ENCODE peak calls at places on chromosomes 3 and 15, in ten cellular contexts. One of them, this sample, is unnamed.

GRCh38 chr3:99240700-99241099 is 339.2 kb upstream of the DCBLD2 start:
- DNase-seq in occipital lobe: no peak
- DNase-seq in activated naive CD4-positive, alpha-beta T cell treated with Interleukin-2 at 50 U/mL for 16 hours: no peak
- DNase-seq in NCI-H2081 treated with DMSO at 0.1 percent for 48 hours: no peak
- DNase-seq in stimulated activated CD4-positive, alpha-beta T cell treated with anti-CD3 and anti-CD28 coated beads, TNF-alpha, amount 100 ng/mL, for 1 hour: no peak
- DNase-seq in neural crest cell: no peak
- DNase-seq in endothelial cell of umbilical vein: peak; percentile 53
- DNase-seq in putamen: no peak
- DNase-seq in mesenchymal stem cell: no peak
- DNase-seq in HFFc6: no peak
- DNase-seq in this sample: no peak

GRCh38 chr15:100141304-100142080 is 200.3 kb downstream of the ADAMTS17 start:
- DNase-seq in stimulated activated CD4-positive, alpha-beta T cell treated with anti-CD3 and anti-CD28 coated beads, TNF-alpha, amount 100 ng/mL, for 1 hour: no peak
- DNase-seq in NCI-H2081 treated with DMSO at 0.1 percent for 48 hours: no peak
- DNase-seq in endothelial cell of umbilical vein: no peak
- DNase-seq in putamen: no peak
- DNase-seq in mesenchymal stem cell: no peak
- DNase-seq in neural crest cell: no peak
- DNase-seq in HFFc6: no peak
- DNase-seq in occipital lobe: peak; percentile 69
- DNase-seq in activated naive CD4-positive, alpha-beta T cell treated with Interleukin-2 at 50 U/mL for 16 hours: no peak
- DNase-seq in this sample: no peak

GRCh38 chr15:99181544-99181943 is 67.8 kb downstream of the TTC23 start:
- DNase-seq in activated naive CD4-positive, alpha-beta T cell treated with Interleukin-2 at 50 U/mL for 16 hours: no peak
- DNase-seq in mesenchymal stem cell: peak; percentile 37
- DNase-seq in stimulated activated CD4-positive, alpha-beta T cell treated with anti-CD3 and anti-CD28 coated beads, TNF-alpha, amount 100 ng/mL, for 1 hour: no peak
- DNase-seq in putamen: peak; percentile 10
- DNase-seq in occipital lobe: no peak
- DNase-seq in NCI-H2081 treated with DMSO at 0.1 percent for 48 hours: no peak
- DNase-seq in HFFc6: no peak
- DNase-seq in endothelial cell of umbilical vein: no peak
- DNase-seq in neural crest cell: no peak
- DNase-seq in this sample: peak; percentile 27

GRCh38 chr3:67614195-67614594 is 40.2 kb downstream of the SUCLG2 start:
- DNase-seq in activated naive CD4-positive, alpha-beta T cell treated with Interleukin-2 at 50 U/mL for 16 hours: no peak
- DNase-seq in endothelial cell of umbilical vein: no peak
- DNase-seq in neural crest cell: no peak
- DNase-seq in occipital lobe: no peak
- DNase-seq in putamen: no peak
- DNase-seq in NCI-H2081 treated with DMSO at 0.1 percent for 48 hours: no peak
- DNase-seq in HFFc6: no peak
- DNase-seq in stimulated activated CD4-positive, alpha-beta T cell treated with anti-CD3 and anti-CD28 coated beads, TNF-alpha, amount 100 ng/mL, for 1 hour: no peak
- DNase-seq in mesenchymal stem cell: no peak
- DNase-seq in this sample: no peak

GRCh38 chr15:48721061-48721810 is 75.7 kb upstream of the FBN1 start:
- DNase-seq in HFFc6: peak; percentile 58
- DNase-seq in mesenchymal stem cell: peak; percentile 16
- DNase-seq in putamen: no peak
- DNase-seq in neural crest cell: no peak
- DNase-seq in activated naive CD4-positive, alpha-beta T cell treated with Interleukin-2 at 50 U/mL for 16 hours: no peak
- DNase-seq in stimulated activated CD4-positive, alpha-beta T cell treated with anti-CD3 and anti-CD28 coated beads, TNF-alpha, amount 100 ng/mL, for 1 hour: no peak
- DNase-seq in endothelial cell of umbilical vein: no peak
- DNase-seq in NCI-H2081 treated with DMSO at 0.1 percent for 48 hours: no peak
- DNase-seq in occipital lobe: no peak
- DNase-seq in this sample: no peak

GRCh38 chr15:63082366-63082765 is 39.3 kb upstream of the LACTB start:
- DNase-seq in activated naive CD4-positive, alpha-beta T cell treated with Interleukin-2 at 50 U/mL for 16 hours: no peak
- DNase-seq in stimulated activated CD4-positive, alpha-beta T cell treated with anti-CD3 and anti-CD28 coated beads, TNF-alpha, amount 100 ng/mL, for 1 hour: no peak
- DNase-seq in NCI-H2081 treated with DMSO at 0.1 percent for 48 hours: no peak
- DNase-seq in neural crest cell: no peak
- DNase-seq in putamen: no peak
- DNase-seq in endothelial cell of umbilical vein: no peak
- DNase-seq in occipital lobe: no peak
- DNase-seq in HFFc6: no peak
- DNase-seq in mesenchymal stem cell: no peak
- DNase-seq in this sample: no peak

GRCh38 chr3:150216041-150216811 is 191.9 kb upstream of the TSC22D2 start:
- DNase-seq in putamen: no peak
- DNase-seq in neural crest cell: peak; percentile 21
- DNase-seq in HFFc6: no peak
- DNase-seq in mesenchymal stem cell: peak; percentile 33
- DNase-seq in occipital lobe: no peak
- DNase-seq in activated naive CD4-positive, alpha-beta T cell treated with Interleukin-2 at 50 U/mL for 16 hours: no peak
- DNase-seq in NCI-H2081 treated with DMSO at 0.1 percent for 48 hours: peak; percentile 97
- DNase-seq in endothelial cell of umbilical vein: peak; percentile 12
- DNase-seq in stimulated activated CD4-positive, alpha-beta T cell treated with anti-CD3 and anti-CD28 coated beads, TNF-alpha, amount 100 ng/mL, for 1 hour: no peak
- DNase-seq in this sample: peak; percentile 91

GRCh38 chr3:154304936-154305335 is 19.4 kb downstream of the DHX36 start:
- DNase-seq in endothelial cell of umbilical vein: no peak
- DNase-seq in activated naive CD4-positive, alpha-beta T cell treated with Interleukin-2 at 50 U/mL for 16 hours: no peak
- DNase-seq in occipital lobe: no peak
- DNase-seq in stimulated activated CD4-positive, alpha-beta T cell treated with anti-CD3 and anti-CD28 coated beads, TNF-alpha, amount 100 ng/mL, for 1 hour: no peak
- DNase-seq in putamen: no peak
- DNase-seq in HFFc6: no peak
- DNase-seq in neural crest cell: no peak
- DNase-seq in NCI-H2081 treated with DMSO at 0.1 percent for 48 hours: no peak
- DNase-seq in mesenchymal stem cell: no peak
- DNase-seq in this sample: no peak

GRCh38 chr3:112818289-112818688 is 28.4 kb downstream of the CD200R1L start:
- DNase-seq in activated naive CD4-positive, alpha-beta T cell treated with Interleukin-2 at 50 U/mL for 16 hours: no peak
- DNase-seq in NCI-H2081 treated with DMSO at 0.1 percent for 48 hours: no peak
- DNase-seq in HFFc6: peak; percentile 36
- DNase-seq in stimulated activated CD4-positive, alpha-beta T cell treated with anti-CD3 and anti-CD28 coated beads, TNF-alpha, amount 100 ng/mL, for 1 hour: no peak
- DNase-seq in mesenchymal stem cell: peak; percentile 86
- DNase-seq in neural crest cell: no peak
- DNase-seq in putamen: no peak
- DNase-seq in occipital lobe: no peak
- DNase-seq in endothelial cell of umbilical vein: no peak
- DNase-seq in this sample: no peak

GRCh38 chr15:90142216-90143175 is 40.2 kb upstream of the IDH2 start:
- DNase-seq in activated naive CD4-positive, alpha-beta T cell treated with Interleukin-2 at 50 U/mL for 16 hours: peak; percentile 54
- DNase-seq in putamen: no peak
- DNase-seq in stimulated activated CD4-positive, alpha-beta T cell treated with anti-CD3 and anti-CD28 coated beads, TNF-alpha, amount 100 ng/mL, for 1 hour: peak; percentile 10
- DNase-seq in occipital lobe: no peak
- DNase-seq in neural crest cell: no peak
- DNase-seq in mesenchymal stem cell: no peak
- DNase-seq in NCI-H2081 treated with DMSO at 0.1 percent for 48 hours: no peak
- DNase-seq in HFFc6: no peak
- DNase-seq in endothelial cell of umbilical vein: no peak
- DNase-seq in this sample: no peak

GRCh38 chr3:57555316-57555715 is 758 bp upstream of the PDE12 start:
- DNase-seq in mesenchymal stem cell: no peak
- DNase-seq in putamen: no peak
- DNase-seq in HFFc6: no peak
- DNase-seq in endothelial cell of umbilical vein: no peak
- DNase-seq in stimulated activated CD4-positive, alpha-beta T cell treated with anti-CD3 and anti-CD28 coated beads, TNF-alpha, amount 100 ng/mL, for 1 hour: no peak
- DNase-seq in NCI-H2081 treated with DMSO at 0.1 percent for 48 hours: no peak
- DNase-seq in activated naive CD4-positive, alpha-beta T cell treated with Interleukin-2 at 50 U/mL for 16 hours: peak; percentile 11
- DNase-seq in occipital lobe: no peak
- DNase-seq in neural crest cell: no peak
- DNase-seq in this sample: no peak

GRCh38 chr3:136984837-136985236 is 27.1 kb downstream of the IL20RB start:
- DNase-seq in activated naive CD4-positive, alpha-beta T cell treated with Interleukin-2 at 50 U/mL for 16 hours: no peak
- DNase-seq in putamen: no peak
- DNase-seq in mesenchymal stem cell: peak; percentile 65
- DNase-seq in NCI-H2081 treated with DMSO at 0.1 percent for 48 hours: no peak
- DNase-seq in stimulated activated CD4-positive, alpha-beta T cell treated with anti-CD3 and anti-CD28 coated beads, TNF-alpha, amount 100 ng/mL, for 1 hour: no peak
- DNase-seq in occipital lobe: no peak
- DNase-seq in endothelial cell of umbilical vein: peak; percentile 66
- DNase-seq in HFFc6: peak; percentile 55
- DNase-seq in neural crest cell: no peak
- DNase-seq in this sample: no peak

GRCh38 chr3:186929186-186929585 is 1.1 kb upstream of the ST6GAL1 start:
- DNase-seq in stimulated activated CD4-positive, alpha-beta T cell treated with anti-CD3 and anti-CD28 coated beads, TNF-alpha, amount 100 ng/mL, for 1 hour: no peak
- DNase-seq in HFFc6: no peak
- DNase-seq in neural crest cell: no peak
- DNase-seq in endothelial cell of umbilical vein: peak; percentile 30
- DNase-seq in NCI-H2081 treated with DMSO at 0.1 percent for 48 hours: no peak
- DNase-seq in putamen: no peak
- DNase-seq in activated naive CD4-positive, alpha-beta T cell treated with Interleukin-2 at 50 U/mL for 16 hours: no peak
- DNase-seq in occipital lobe: no peak
- DNase-seq in mesenchymal stem cell: no peak
- DNase-seq in this sample: no peak

GRCh38 chr15:90877315-90877714 is 7.0 kb upstream of the FES start:
- DNase-seq in activated naive CD4-positive, alpha-beta T cell treated with Interleukin-2 at 50 U/mL for 16 hours: no peak
- DNase-seq in stimulated activated CD4-positive, alpha-beta T cell treated with anti-CD3 and anti-CD28 coated beads, TNF-alpha, amount 100 ng/mL, for 1 hour: no peak
- DNase-seq in HFFc6: no peak
- DNase-seq in putamen: no peak
- DNase-seq in neural crest cell: no peak
- DNase-seq in NCI-H2081 treated with DMSO at 0.1 percent for 48 hours: no peak
- DNase-seq in occipital lobe: no peak
- DNase-seq in endothelial cell of umbilical vein: no peak
- DNase-seq in mesenchymal stem cell: no peak
- DNase-seq in this sample: no peak

GRCh38 chr3:65995030-65995429 is 43.7 kb downstream of the MAGI1 start:
- DNase-seq in putamen: no peak
- DNase-seq in activated naive CD4-positive, alpha-beta T cell treated with Interleukin-2 at 50 U/mL for 16 hours: no peak
- DNase-seq in NCI-H2081 treated with DMSO at 0.1 percent for 48 hours: no peak
- DNase-seq in mesenchymal stem cell: peak; percentile 53
- DNase-seq in endothelial cell of umbilical vein: peak; percentile 52
- DNase-seq in stimulated activated CD4-positive, alpha-beta T cell treated with anti-CD3 and anti-CD28 coated beads, TNF-alpha, amount 100 ng/mL, for 1 hour: no peak
- DNase-seq in occipital lobe: no peak
- DNase-seq in neural crest cell: no peak
- DNase-seq in HFFc6: peak; percentile 58
- DNase-seq in this sample: no peak

This sample was measured in brain pericyte.